ENCODE peak calls at places on chromosomes 1 and 21, in six cellular contexts. A is NCI-H510A; U is activated naive CD8-positive, alpha-beta T cell treated with anti-CD3 and anti-CD28 coated beads for 36 hours; Y is K562; X is cardiac fibroblast; M is neuronal stem cell. Q is an unnamed sample.

GRCh38 chr1:218101409-218101808 is 183.7 kb upstream of the RRP15 start:
- DNase-seq in A (no peak), U (no peak), Y (no peak), X (no peak), M (no peak), Q (no peak)

GRCh38 chr1:222996307-222996983 is 146.6 kb downstream of the TLR5 start:
- DNase-seq in A (no peak), U (no peak), Y (no peak), X (peak), M (no peak), Q (no peak)

GRCh38 chr21:25107708-25108107 is 499.6 kb downstream of the MRPL39 start:
- DNase-seq in A (no peak), U (no peak), Y (no peak), X (peak), M (no peak), Q (no peak)

GRCh38 chr1:178532392-178532791 is 19.5 kb downstream of the TEX35 start:
- DNase-seq in A (peak), U (peak), Y (peak), X (peak), M (peak), Q (peak)

GRCh38 chr1:119380983-119381662 is 12.5 kb downstream of the HAO2 start:
- DNase-seq in A (no peak), U (no peak), Y (no peak), X (no peak), M (no peak), Q (no peak)

GRCh38 chr1:203133969-203134725 is 6.6 kb downstream of the ADORA1 start:
- DNase-seq in A (no peak), U (no peak), Y (no peak), X (peak), M (no peak), Q (peak)

GRCh38 chr1:8796812-8797211 is 20.6 kb downstream of the RERE start:
- DNase-seq in A (no peak), U (no peak), Y (peak), X (no peak), M (no peak), Q (no peak)

GRCh38 chr1:1092890-1093609 is 18.9 kb upstream of the RNF223 start:
- DNase-seq in A (no peak), U (no peak), Y (no peak), X (no peak), M (no peak), Q (peak)